ENCODE peak calls at places on chromosomes 4 and X, in four cellular contexts. T is stimulated activated CD8-positive, alpha-beta memory T cell treated with anti-CD3 and anti-CD28 coated beads, Interleukin-15, amount 100 ng/mL, for 24 hours; V is NCI-H774; G is hypothalamus. L is an unnamed sample.

GRCh38 chr4:52248836-52249235 is 197.7 kb downstream of the SPATA18 start:
- DNase-seq in V (no peak), T (no peak), G (no peak), L (no peak)

GRCh38 chr4:176794151-176794550 is 1.4 kb upstream of the VEGFC start:
- DNase-seq in T (no peak), G (no peak), V (no peak), L (no peak)

GRCh38 chr4:122921300-122921699 is 1.1 kb downstream of the NUDT6 start:
- DNase-seq in G (no peak), V (no peak), T (no peak), L (no peak)

GRCh38 chr4:111406036-111406435 is 739.2 kb upstream of the FAM241A start:
- DNase-seq in G (no peak), V (no peak), T (no peak), L (no peak)

GRCh38 chr4:151563194-151563593 is 154.2 kb downstream of the FHIP1A start:
- DNase-seq in G (no peak), V (no peak), T (no peak), L (no peak)

GRCh38 chr4:102449751-102450352 is 51.3 kb upstream of the NFKB1 start:
- DNase-seq in T (no peak), V (peak; percentile 46), G (peak; percentile 29), L (peak; percentile 62)

GRCh38 chrX:134244043-134244442 is 7.1 kb downstream of the CCDC160 start:
- DNase-seq in G (no peak), V (no peak), T (no peak), L (no peak)

GRCh38 chr4:80335554-80336358 is at the start of gene CFAP299:
- DNase-seq in T (peak; percentile 7), V (peak; percentile 84), G (peak; percentile 18), L (peak; percentile 72)

GRCh38 chr4:2796261-2797187 is 3.6 kb downstream of the SH3BP2 start:
- DNase-seq in T (no peak), G (no peak), V (no peak), L (no peak)

GRCh38 chr4:34731045-34731444 is 1513.3 kb downstream of the ARAP2 start:
- DNase-seq in V (no peak), G (no peak), T (no peak), L (no peak)

GRCh38 chr4:185143596-185143969 is 517 bp downstream of the SLC25A4 start:
- DNase-seq in V (no peak), G (no peak), T (no peak), L (no peak)

GRCh38 chr4:174358823-174359222 is 75.1 kb downstream of the CEP44 start:
- DNase-seq in V (no peak), G (no peak), T (no peak), L (no peak)

GRCh38 chr4:28369504-28369903 is 1508.9 kb downstream of the STIM2 start:
- DNase-seq in T (no peak), G (no peak), V (no peak), L (no peak)

GRCh38 chr4:40255722-40256281 is 59.0 kb downstream of the RHOH start:
- DNase-seq in V (no peak), T (no peak), G (no peak), L (no peak)

GRCh38 chrX:48785156-48785524 is 1.2 kb upstream of the GATA1 start:
- DNase-seq in T (no peak), V (no peak), G (no peak), L (no peak)

GRCh38 chrX:57445046-57445445 is 146.8 kb upstream of the ZXDB start:
- DNase-seq in G (no peak), T (no peak), V (no peak), L (no peak)